ENCODE peak calls at places on chromosomes 5 and 9, in nine cellular contexts. One of them, this sample, is unnamed.

GRCh38 chr5:61467766-61468482 is 135.9 kb downstream of the ZSWIM6 start:
- DNase-seq in lung microvascular endothelial cell: no peak
- DNase-seq in neuronal stem cell: peak
- DNase-seq in H4: peak
- DNase-seq in AG10803: peak
- DNase-seq in HTR-8/SVneo: peak
- DNase-seq in epithelial cell of proximal tubule: peak
- DNase-seq in astrocyte: peak
- DNase-seq in GOT3: no peak
- DNase-seq in this sample: peak

GRCh38 chr9:128333368-128333969 is 6.9 kb upstream of the SLC27A4 start:
- DNase-seq in lung microvascular endothelial cell: no peak
- DNase-seq in neuronal stem cell: no peak
- DNase-seq in H4: no peak
- DNase-seq in AG10803: no peak
- DNase-seq in HTR-8/SVneo: no peak
- DNase-seq in epithelial cell of proximal tubule: no peak
- DNase-seq in astrocyte: no peak
- DNase-seq in GOT3: no peak
- DNase-seq in this sample: no peak

GRCh38 chr5:91164424-91164823 is 218.7 kb downstream of the ARRDC3 start:
- DNase-seq in lung microvascular endothelial cell: no peak
- DNase-seq in neuronal stem cell: no peak
- DNase-seq in H4: no peak
- DNase-seq in AG10803: no peak
- DNase-seq in HTR-8/SVneo: no peak
- DNase-seq in epithelial cell of proximal tubule: no peak
- DNase-seq in astrocyte: no peak
- DNase-seq in GOT3: no peak
- DNase-seq in this sample: no peak

GRCh38 chr5:93208156-93208895 is 372.7 kb downstream of the NR2F1-AS1 start:
- DNase-seq in lung microvascular endothelial cell: no peak
- DNase-seq in neuronal stem cell: no peak
- DNase-seq in H4: no peak
- DNase-seq in AG10803: peak
- DNase-seq in HTR-8/SVneo: no peak
- DNase-seq in epithelial cell of proximal tubule: no peak
- DNase-seq in astrocyte: no peak
- DNase-seq in GOT3: no peak
- DNase-seq in this sample: no peak

GRCh38 chr5:1736889-1737711 is 62.5 kb downstream of the MRPL36 start:
- DNase-seq in lung microvascular endothelial cell: no peak
- DNase-seq in neuronal stem cell: no peak
- DNase-seq in H4: no peak
- DNase-seq in AG10803: no peak
- DNase-seq in HTR-8/SVneo: no peak
- DNase-seq in epithelial cell of proximal tubule: no peak
- DNase-seq in astrocyte: no peak
- DNase-seq in GOT3: no peak
- DNase-seq in this sample: no peak

GRCh38 chr9:136719212-136719880 is 7.0 kb downstream of the DIPK1B start:
- DNase-seq in lung microvascular endothelial cell: no peak
- DNase-seq in neuronal stem cell: no peak
- DNase-seq in H4: no peak
- DNase-seq in AG10803: no peak
- DNase-seq in HTR-8/SVneo: no peak
- DNase-seq in epithelial cell of proximal tubule: no peak
- DNase-seq in astrocyte: no peak
- DNase-seq in GOT3: no peak
- DNase-seq in this sample: peak

GRCh38 chr5:174428895-174429294 is 295.5 kb upstream of the MSX2 start:
- DNase-seq in lung microvascular endothelial cell: no peak
- DNase-seq in neuronal stem cell: no peak
- DNase-seq in H4: no peak
- DNase-seq in AG10803: no peak
- DNase-seq in HTR-8/SVneo: no peak
- DNase-seq in epithelial cell of proximal tubule: no peak
- DNase-seq in astrocyte: no peak
- DNase-seq in GOT3: no peak
- DNase-seq in this sample: no peak

GRCh38 chr5:133819977-133820471 is 148.4 kb downstream of the C5orf15 start:
- DNase-seq in lung microvascular endothelial cell: no peak
- DNase-seq in neuronal stem cell: no peak
- DNase-seq in H4: peak
- DNase-seq in AG10803: no peak
- DNase-seq in HTR-8/SVneo: no peak
- DNase-seq in epithelial cell of proximal tubule: no peak
- DNase-seq in astrocyte: no peak
- DNase-seq in GOT3: no peak
- DNase-seq in this sample: peak

GRCh38 chr9:128118971-128119665 is 8.4 kb downstream of the PTGES2 start:
- DNase-seq in lung microvascular endothelial cell: no peak
- DNase-seq in neuronal stem cell: no peak
- DNase-seq in H4: no peak
- DNase-seq in AG10803: no peak
- DNase-seq in HTR-8/SVneo: no peak
- DNase-seq in epithelial cell of proximal tubule: no peak
- DNase-seq in astrocyte: no peak
- DNase-seq in GOT3: no peak
- DNase-seq in this sample: no peak

GRCh38 chr5:135891804-135892203 is 3.8 kb downstream of the IL9 start:
- DNase-seq in lung microvascular endothelial cell: no peak
- DNase-seq in neuronal stem cell: peak
- DNase-seq in H4: peak
- DNase-seq in AG10803: no peak
- DNase-seq in HTR-8/SVneo: no peak
- DNase-seq in epithelial cell of proximal tubule: no peak
- DNase-seq in astrocyte: no peak
- DNase-seq in GOT3: no peak
- DNase-seq in this sample: no peak

GRCh38 chr5:68215888-68216736 is 556 bp downstream of the PIK3R1 start:
- DNase-seq in lung microvascular endothelial cell: no peak
- DNase-seq in neuronal stem cell: peak
- DNase-seq in H4: no peak
- DNase-seq in AG10803: no peak
- DNase-seq in HTR-8/SVneo: peak
- DNase-seq in epithelial cell of proximal tubule: no peak
- DNase-seq in astrocyte: no peak
- DNase-seq in GOT3: no peak
- DNase-seq in this sample: no peak

GRCh38 chr9:80664327-80665210 is 1024.8 kb downstream of the TLE1 start:
- DNase-seq in lung microvascular endothelial cell: no peak
- DNase-seq in neuronal stem cell: no peak
- DNase-seq in H4: peak
- DNase-seq in AG10803: no peak
- DNase-seq in HTR-8/SVneo: no peak
- DNase-seq in epithelial cell of proximal tubule: no peak
- DNase-seq in astrocyte: peak
- DNase-seq in GOT3: no peak
- DNase-seq in this sample: no peak

This sample was measured in endothelial cell of umbilical vein.